ENCODE peak calls at places on chromosomes 3 and 15, in nine cellular contexts. G, B, R, D, U, P, Q, A and K are unnamed samples.

GRCh38 chr3:112308151-112308911 is 14.3 kb upstream of the SLC9C1 start:
- DNase-seq in A (no peak), B (no peak), R (peak; percentile 71), D (no peak), G (no peak), P (no peak), Q (no peak), U (no peak), K (no peak)

GRCh38 chr15:69853572-69853971 is 244.1 kb downstream of the TLE3 start:
- DNase-seq in Q (no peak), G (no peak), B (no peak), P (no peak), R (peak; percentile 25), D (no peak), U (peak; percentile 87), A (no peak), K (no peak)

GRCh38 chr15:67327312-67327711 is 72.7 kb downstream of the IQCH start:
- DNase-seq in U (no peak), G (no peak), P (no peak), Q (no peak), R (no peak), B (no peak), A (no peak), D (no peak), K (no peak)

GRCh38 chr3:113097821-113098516 is 107.2 kb downstream of the GTPBP8 start:
- DNase-seq in B (no peak), A (no peak), U (no peak), Q (no peak), P (no peak), R (peak; percentile 75), G (no peak), D (no peak), K (no peak)

GRCh38 chr3:194536883-194537637 is 50.3 kb upstream of the ATP13A3 start:
- DNase-seq in G (peak; percentile 25), P (peak; percentile 30), Q (peak; percentile 83), U (no peak), B (no peak), R (peak; percentile 30), A (no peak), D (no peak), K (no peak)

GRCh38 chr15:39580630-39581500 is at the start of gene THBS1:
- DNase-seq in U (peak; percentile 96), P (peak; percentile 84), G (peak; percentile 95), A (peak; percentile 24), D (peak; percentile 99), B (no peak), Q (peak; percentile 82), R (peak; percentile 66), K (peak; percentile 24)

GRCh38 chr3:168124791-168125190 is 29.1 kb upstream of the GOLIM4 start:
- DNase-seq in Q (no peak), U (no peak), B (no peak), D (no peak), G (no peak), R (no peak), A (no peak), P (no peak), K (no peak)

GRCh38 chr3:140387244-140387643 is 290.6 kb upstream of the TRIM42 start:
- DNase-seq in U (no peak), D (no peak), P (no peak), A (no peak), Q (no peak), R (no peak), G (no peak), B (no peak), K (no peak)

GRCh38 chr15:83776986-83777385 is 123.1 kb downstream of the ADAMTSL3 start:
- DNase-seq in R (no peak), G (no peak), P (no peak), Q (no peak), B (no peak), A (no peak), D (no peak), U (no peak), K (no peak)

GRCh38 chr15:83775738-83776137 is 121.8 kb downstream of the ADAMTSL3 start:
- DNase-seq in Q (no peak), D (no peak), P (no peak), A (no peak), U (no peak), B (no peak), G (no peak), R (no peak), K (no peak)
- TF ChIP-seq CTCF in Q (no peak), D (no peak), P (no peak), A (no peak), U (no peak), B (no peak), G (no peak), R (no peak), K (peak; percentile 31)

GRCh38 chr3:126525091-126525852 is 1.3 kb downstream of the CHST13 start:
- DNase-seq in B (no peak), P (no peak), A (no peak), G (no peak), U (peak; percentile 83), D (no peak), Q (peak; percentile 11), R (no peak), K (no peak)

GRCh38 chr3:126523745-126524428 is at the start of gene CHST13:
- DNase-seq in U (peak; percentile 96), P (peak; percentile 43), R (peak; percentile 11), G (no peak), Q (peak; percentile 55), A (no peak), D (peak; percentile 80), B (no peak), K (no peak)

GRCh38 chr3:126526668-126527005 is 2.7 kb downstream of the CHST13 start:
- DNase-seq in R (no peak), Q (no peak), P (no peak), D (no peak), U (peak; percentile 66), B (no peak), G (no peak), A (no peak), K (no peak)

GRCh38 chr3:126525853-126526667 is 2.1 kb downstream of the CHST13 start:
- DNase-seq in G (no peak), R (no peak), D (no peak), P (no peak), U (peak; percentile 80), B (no peak), A (no peak), Q (peak; percentile 5), K (no peak)

GRCh38 chr3:126524429-126524988 is 554 bp downstream of the CHST13 start:
- DNase-seq in Q (no peak), U (peak; percentile 86), R (no peak), D (no peak), A (no peak), G (no peak), B (no peak), P (no peak), K (no peak)
- H3K4me3 ChIP-seq in Q (peak overlapping the region; percentile 20), U (peak overlapping the region; percentile 58), R (peak overlapping the region; percentile 18), D (peak overlapping the region; percentile 76), A (no peak overlapping the region), G (no peak overlapping the region), B (no peak overlapping the region), P (peak overlapping the region; percentile 38), K (no peak overlapping the region)

GRCh38 chr15:42986693-42987342 is 66.2 kb upstream of the TTBK2 start:
- DNase-seq in R (no peak), A (no peak), G (no peak), P (no peak), U (no peak), B (no peak), Q (no peak), D (no peak), K (no peak)
- H3K36me3 ChIP-seq in R (peaks cover 3% of the 10 kb centered on the region), A (peaks cover 18% of the 10 kb centered on the region), G (no peaks in the 10 kb centered on the region), P (peaks cover 91% of the 10 kb centered on the region), U (peaks cover 31% of the 10 kb centered on the region), B (peaks cover 6% of the 10 kb centered on the region), Q (peaks cover 12% of the 10 kb centered on the region), D (no peaks in the 10 kb centered on the region), K (peaks cover 4% of the 10 kb centered on the region)

DNA sequence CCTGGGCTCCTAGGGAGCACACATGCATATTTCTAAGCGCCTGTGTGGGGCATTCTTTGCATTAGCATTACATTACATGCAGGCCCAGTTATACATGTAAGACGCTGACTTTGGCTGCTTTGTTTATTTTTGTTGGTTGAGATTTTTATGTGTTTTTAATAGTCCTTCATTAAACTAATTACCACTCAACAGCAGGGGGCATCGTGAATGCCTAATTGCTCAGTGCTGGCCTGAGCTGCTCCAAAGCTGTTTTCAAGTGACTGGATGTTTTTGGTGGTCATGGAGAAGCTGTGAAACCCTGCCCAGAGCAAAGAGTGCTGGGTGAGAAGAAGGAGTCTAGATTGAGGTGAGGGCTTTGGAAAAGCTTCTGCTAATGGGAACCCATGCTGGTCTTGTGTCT is 41.5 kb downstream of the GPD1L start:
- DNase-seq in U (no peak), R (no peak), Q (no peak), G (no peak), D (no peak), B (no peak), P (no peak), A (no peak), K (no peak)
- TF ChIP-seq CTCF in U (peak; percentile 6), R (peak; percentile 1), Q (no peak), G (no peak), D (no peak), B (no peak), P (no peak), A (no peak), K (no peak)

GRCh38 chr15:100175406-100176114 is 166.2 kb downstream of the ADAMTS17 start:
- DNase-seq in P (no peak), U (no peak), B (no peak), A (no peak), R (no peak), G (no peak), D (no peak), Q (no peak), K (no peak)
- H3K4me3 ChIP-seq in P (no peak overlapping the region), U (no peak overlapping the region), B (no peak overlapping the region), A (no peak overlapping the region), R (no peak overlapping the region), G (no peak overlapping the region), D (no peak overlapping the region), Q (no peak overlapping the region), K (no peak overlapping the region)